ENCODE peak calls at places on chromosomes 7 and 10, in four cellular contexts. R is K562, Y is IMR-90, V is HCT116. H is an unnamed sample.

GRCh38 chr10:16891375-16892313 is 74.4 kb upstream of the RSU1 start:
- DNase-seq in R (peak; percentile 47), Y (peak; percentile 82), V (peak; percentile 92), H (no peak)

GRCh38 chr7:99559276-99559915 is 954 bp downstream of the ZNF655 start:
- DNase-seq in R (no peak), Y (peak; percentile 38), V (no peak), H (no peak)

GRCh38 chr7:28808786-28809533 is 149.2 kb downstream of the TRIL start:
- DNase-seq in R (peak; percentile 22), Y (peak; percentile 69), V (no peak), H (no peak)

GRCh38 chr7:42432644-42433043 is 195.6 kb upstream of the GLI3 start:
- DNase-seq in R (no peak), Y (no peak), V (no peak), H (no peak)

GRCh38 chr7:91357379-91357778 is 93.1 kb downstream of the FZD1 start:
- DNase-seq in R (no peak), Y (no peak), V (no peak), H (no peak)

GRCh38 chr7:72025381-72025960 is 386.7 kb downstream of the CALN1 start:
- DNase-seq in R (no peak), Y (no peak), V (no peak), H (no peak)

GRCh38 chr10:510415-510881 is 179.0 kb downstream of the DIP2C start:
- DNase-seq in R (no peak), Y (peak; percentile 16), V (no peak), H (no peak)

GRCh38 chr7:95904099-95904498 is 131.7 kb downstream of the DYNC1I1 start:
- DNase-seq in R (no peak), Y (no peak), V (no peak), H (no peak)

GRCh38 chr7:17320102-17320497 is 21.6 kb downstream of the AHR start:
- DNase-seq in R (no peak), Y (peak; percentile 38), V (no peak), H (no peak)

GRCh38 chr10:81594991-81595390 is 280.0 kb upstream of the NRG3 start:
- DNase-seq in R (no peak), Y (no peak), V (no peak), H (no peak)

GRCh38 chr10:51358227-51358626 is 283.9 kb downstream of the PRKG1 start:
- DNase-seq in R (no peak), Y (no peak), V (no peak), H (no peak)

GRCh38 chr7:30147223-30147622 is 12.4 kb downstream of the MTURN start:
- DNase-seq in R (no peak), Y (no peak), V (no peak), H (no peak)

GRCh38 chr10:100185364-100186252 is at the start of gene ERLIN1:
- DNase-seq in R (peak; percentile 90), Y (peak; percentile 87), V (peak; percentile 80), H (peak; percentile 88)

GRCh38 chr10:85311599-85312337 is 983.4 kb downstream of the CCSER2 start:
- DNase-seq in R (no peak), Y (no peak), V (no peak), H (no peak)

DNA sequence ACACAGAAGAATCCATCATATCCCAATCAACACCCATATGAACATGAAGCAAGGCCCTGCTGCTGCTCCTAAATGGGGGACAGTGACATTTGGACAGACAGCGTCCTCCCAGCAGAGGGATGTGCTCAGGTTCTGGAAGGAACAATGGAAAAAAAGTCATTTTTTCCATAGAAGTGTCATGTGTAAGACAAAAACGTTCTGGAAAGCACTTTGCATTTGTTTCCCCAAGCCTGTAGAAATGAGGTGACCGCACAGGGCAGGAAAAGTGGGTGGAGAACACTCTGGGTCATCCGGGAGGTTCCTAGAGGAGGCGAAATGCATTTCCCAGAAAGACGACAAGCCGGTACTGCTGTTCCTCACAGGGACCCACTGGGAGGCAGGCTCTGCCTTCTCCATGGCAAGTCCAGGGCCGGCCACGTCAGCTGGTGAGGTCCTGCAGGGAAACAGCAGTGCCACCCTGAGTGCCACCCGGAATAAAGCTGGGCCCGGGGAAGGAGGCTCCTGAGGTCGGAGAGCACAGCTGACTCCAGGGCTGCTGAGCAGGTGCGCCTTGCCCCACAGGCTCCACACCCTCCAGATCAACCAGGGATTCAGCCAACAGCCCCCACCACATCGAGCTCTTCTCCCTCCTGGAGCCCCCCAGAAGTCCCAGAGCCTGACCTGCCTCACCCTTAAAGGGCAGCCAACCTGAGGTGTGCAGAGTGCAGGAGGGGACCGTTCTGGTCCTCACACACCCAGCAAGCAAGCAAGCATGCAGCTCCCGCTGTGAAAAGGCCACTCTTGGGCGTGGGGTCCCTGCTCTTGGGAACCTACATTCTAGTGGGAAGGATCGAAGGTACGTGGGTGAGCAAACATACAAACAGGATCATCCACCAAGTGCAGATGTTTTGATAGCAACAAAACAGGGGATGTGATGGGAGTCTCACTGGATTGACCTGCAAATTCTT is 28.8 kb upstream of the INPP5A start:
- DNase-seq in R (no peak), Y (no peak), V (no peak), H (peak; percentile 22)
- TF ChIP-seq RAD21 in R (peak; percentile 10), Y (peak; percentile 20), V (peak; percentile 29), H (no peak)

GRCh38 chr10:49512121-49512809 is 26.7 kb downstream of the ERCC6 start:
- DNase-seq in R (peak; percentile 46), Y (peak; percentile 43), V (peak; percentile 16), H (peak; percentile 7)
- TF ChIP-seq RAD21 in R (peak; percentile 88), Y (peak; percentile 82), V (peak; percentile 85), H (peak; percentile 65)

GRCh38 chr7:33952824-33953223 is 47.5 kb downstream of the BMPER start:
- DNase-seq in R (no peak), Y (peak; percentile 63), V (no peak), H (no peak)

GRCh38 chr7:33946094-33946699 is 40.9 kb downstream of the BMPER start:
- DNase-seq in R (no peak), Y (no peak), V (no peak), H (no peak)

DNA sequence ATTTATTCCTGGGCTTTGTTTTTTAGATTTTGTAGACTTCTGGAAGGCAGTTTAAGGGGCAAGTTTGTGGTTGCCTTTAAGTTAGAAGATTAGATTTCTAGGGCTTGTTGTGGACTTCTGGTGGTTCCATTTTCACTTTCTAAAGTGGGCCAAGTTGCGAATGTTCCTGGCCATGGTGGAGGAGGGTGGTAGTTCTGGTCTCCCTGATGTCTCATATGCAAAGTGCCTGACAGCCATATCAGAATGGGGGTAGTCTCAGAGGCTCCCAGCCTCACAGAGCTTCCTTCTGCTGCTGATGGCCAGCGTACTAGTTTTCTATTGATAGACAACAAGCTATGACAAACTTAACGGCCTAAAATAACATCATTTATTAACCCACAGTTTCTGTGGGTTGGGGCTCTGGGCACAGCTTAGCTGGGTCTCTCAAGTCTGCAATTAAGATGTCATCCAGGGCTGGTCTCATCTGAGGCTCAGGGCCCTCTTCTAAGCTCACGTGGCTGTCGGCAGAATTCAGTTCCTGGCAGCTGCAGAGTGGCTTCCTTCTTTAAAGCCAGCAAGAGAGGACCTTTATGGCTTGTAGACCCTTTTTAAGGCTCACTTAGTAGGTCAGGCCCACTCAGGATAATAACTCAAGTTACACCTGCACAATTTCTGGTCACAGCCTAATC is 44.8 kb downstream of the BMPER start:
- DNase-seq in R (no peak), Y (no peak), V (no peak), H (no peak)
- TF ChIP-seq RAD21 in R (no peak), Y (no peak), V (no peak), H (no peak)

GRCh38 chr7:31443457-31443856 is 70.4 kb upstream of the ITPRID1 start:
- DNase-seq in R (peak; percentile 63), Y (peak; percentile 45), V (peak; percentile 32), H (peak; percentile 60)
- TF ChIP-seq RAD21 in R (peak; percentile 67), Y (peak; percentile 58), V (peak; percentile 76), H (peak; percentile 86)

H was measured in A549.